ENCODE peak calls at places on chromosome 10, in nine cellular contexts. One of them, this sample, is unnamed.

GRCh38 chr10:33772370-33773331 is 438.2 kb upstream of the NRP1 start:
- DNase-seq in RWPE1: no peak
- DNase-seq in ovary: no peak
- DNase-seq in stomach: no peak
- DNase-seq in frontal cortex: no peak
- DNase-seq in posterior cingulate gyrus: peak
- DNase-seq in NCI-H1417: peak
- DNase-seq in pons: peak
- DNase-seq in NAMALWA: peak
- DNase-seq in this sample: no peak

GRCh38 chr10:132774905-132775863 is 10.8 kb downstream of the NKX6-2 start:
- DNase-seq in RWPE1: no peak
- DNase-seq in ovary: no peak
- DNase-seq in stomach: peak
- DNase-seq in frontal cortex: no peak
- DNase-seq in posterior cingulate gyrus: no peak
- DNase-seq in NCI-H1417: peak
- DNase-seq in pons: peak
- DNase-seq in NAMALWA: no peak
- DNase-seq in this sample: no peak

GRCh38 chr10:125231116-125231812 is 70.9 kb upstream of the CTBP2 start:
- DNase-seq in RWPE1: peak
- DNase-seq in ovary: no peak
- DNase-seq in stomach: no peak
- DNase-seq in frontal cortex: no peak
- DNase-seq in posterior cingulate gyrus: no peak
- DNase-seq in NCI-H1417: no peak
- DNase-seq in pons: no peak
- DNase-seq in NAMALWA: no peak
- DNase-seq in this sample: peak

GRCh38 chr10:6877351-6878066 is 297.4 kb upstream of the PRKCQ start:
- DNase-seq in RWPE1: no peak
- DNase-seq in ovary: no peak
- DNase-seq in stomach: no peak
- DNase-seq in frontal cortex: no peak
- DNase-seq in posterior cingulate gyrus: no peak
- DNase-seq in NCI-H1417: peak
- DNase-seq in pons: no peak
- DNase-seq in NAMALWA: no peak
- DNase-seq in this sample: no peak

GRCh38 chr10:99784025-99784730 is 1.7 kb downstream of the ABCC2 start:
- DNase-seq in RWPE1: no peak
- DNase-seq in ovary: no peak
- DNase-seq in stomach: no peak
- DNase-seq in frontal cortex: no peak
- DNase-seq in posterior cingulate gyrus: no peak
- DNase-seq in NCI-H1417: no peak
- DNase-seq in pons: peak
- DNase-seq in NAMALWA: no peak
- DNase-seq in this sample: no peak

GRCh38 chr10:18098201-18098600 is 42.0 kb upstream of the CACNB2 start:
- DNase-seq in RWPE1: no peak
- DNase-seq in ovary: no peak
- DNase-seq in stomach: no peak
- DNase-seq in frontal cortex: no peak
- DNase-seq in posterior cingulate gyrus: no peak
- DNase-seq in NCI-H1417: no peak
- DNase-seq in pons: no peak
- DNase-seq in NAMALWA: no peak
- DNase-seq in this sample: no peak

GRCh38 chr10:89129850-89130396 is 77.2 kb downstream of the CH25H start:
- DNase-seq in RWPE1: peak
- DNase-seq in ovary: no peak
- DNase-seq in stomach: no peak
- DNase-seq in frontal cortex: no peak
- DNase-seq in posterior cingulate gyrus: no peak
- DNase-seq in NCI-H1417: no peak
- DNase-seq in pons: peak
- DNase-seq in NAMALWA: no peak
- DNase-seq in this sample: no peak

GRCh38 chr10:6580279-6581029 is 378 bp upstream of the PRKCQ start:
- DNase-seq in RWPE1: peak
- DNase-seq in ovary: peak
- DNase-seq in stomach: peak
- DNase-seq in frontal cortex: peak
- DNase-seq in posterior cingulate gyrus: peak
- DNase-seq in NCI-H1417: peak
- DNase-seq in pons: peak
- DNase-seq in NAMALWA: peak
- DNase-seq in this sample: peak

GRCh38 chr10:70379581-70380176 is 2.7 kb downstream of the LRRC20 start:
- DNase-seq in RWPE1: no peak
- DNase-seq in ovary: no peak
- DNase-seq in stomach: no peak
- DNase-seq in frontal cortex: no peak
- DNase-seq in posterior cingulate gyrus: no peak
- DNase-seq in NCI-H1417: no peak
- DNase-seq in pons: no peak
- DNase-seq in NAMALWA: peak
- DNase-seq in this sample: no peak

GRCh38 chr10:91724933-91725332 is 73.3 kb upstream of the TNKS2 start:
- DNase-seq in RWPE1: no peak
- DNase-seq in ovary: no peak
- DNase-seq in stomach: no peak
- DNase-seq in frontal cortex: no peak
- DNase-seq in posterior cingulate gyrus: no peak
- DNase-seq in NCI-H1417: no peak
- DNase-seq in pons: no peak
- DNase-seq in NAMALWA: no peak
- DNase-seq in this sample: no peak

GRCh38 chr10:132918264-132918616 is 24.1 kb downstream of the CFAP46 start:
- DNase-seq in RWPE1: no peak
- DNase-seq in ovary: no peak
- DNase-seq in stomach: no peak
- DNase-seq in frontal cortex: no peak
- DNase-seq in posterior cingulate gyrus: no peak
- DNase-seq in NCI-H1417: no peak
- DNase-seq in pons: no peak
- DNase-seq in NAMALWA: no peak
- DNase-seq in this sample: no peak

GRCh38 chr10:69721690-69722310 is 79.9 kb upstream of the COL13A1 start:
- DNase-seq in RWPE1: no peak
- DNase-seq in ovary: no peak
- DNase-seq in stomach: no peak
- DNase-seq in frontal cortex: no peak
- DNase-seq in posterior cingulate gyrus: no peak
- DNase-seq in NCI-H1417: no peak
- DNase-seq in pons: no peak
- DNase-seq in NAMALWA: no peak
- DNase-seq in this sample: peak

GRCh38 chr10:18079665-18080295 is 60.4 kb upstream of the CACNB2 start:
- DNase-seq in RWPE1: no peak
- DNase-seq in ovary: no peak
- DNase-seq in stomach: no peak
- DNase-seq in frontal cortex: no peak
- DNase-seq in posterior cingulate gyrus: no peak
- DNase-seq in NCI-H1417: no peak
- DNase-seq in pons: peak
- DNase-seq in NAMALWA: no peak
- DNase-seq in this sample: no peak

GRCh38 chr10:89184638-89185037 is 22.5 kb downstream of the CH25H start:
- DNase-seq in RWPE1: no peak
- DNase-seq in ovary: no peak
- DNase-seq in stomach: no peak
- DNase-seq in frontal cortex: no peak
- DNase-seq in posterior cingulate gyrus: no peak
- DNase-seq in NCI-H1417: no peak
- DNase-seq in pons: no peak
- DNase-seq in NAMALWA: no peak
- DNase-seq in this sample: no peak

GRCh38 chr10:9096288-9096687 is 1041.8 kb downstream of the GATA3 start:
- DNase-seq in RWPE1: no peak
- DNase-seq in ovary: no peak
- DNase-seq in stomach: no peak
- DNase-seq in frontal cortex: no peak
- DNase-seq in posterior cingulate gyrus: no peak
- DNase-seq in NCI-H1417: no peak
- DNase-seq in pons: no peak
- DNase-seq in NAMALWA: no peak
- DNase-seq in this sample: no peak

GRCh38 chr10:114319406-114320248 is 80.6 kb downstream of the VWA2 start:
- DNase-seq in RWPE1: no peak
- DNase-seq in ovary: no peak
- DNase-seq in stomach: no peak
- DNase-seq in frontal cortex: no peak
- DNase-seq in posterior cingulate gyrus: no peak
- DNase-seq in NCI-H1417: no peak
- DNase-seq in pons: no peak
- DNase-seq in NAMALWA: no peak
- DNase-seq in this sample: no peak

GRCh38 chr10:112208292-112208691 is 24.7 kb upstream of the GPAM start:
- DNase-seq in RWPE1: no peak
- DNase-seq in ovary: no peak
- DNase-seq in stomach: no peak
- DNase-seq in frontal cortex: no peak
- DNase-seq in posterior cingulate gyrus: no peak
- DNase-seq in NCI-H1417: no peak
- DNase-seq in pons: no peak
- DNase-seq in NAMALWA: no peak
- DNase-seq in this sample: no peak

GRCh38 chr10:3961082-3961481 is 176.1 kb upstream of the KLF6 start:
- DNase-seq in RWPE1: no peak
- DNase-seq in ovary: no peak
- DNase-seq in stomach: no peak
- DNase-seq in frontal cortex: no peak
- DNase-seq in posterior cingulate gyrus: no peak
- DNase-seq in NCI-H1417: no peak
- DNase-seq in pons: no peak
- DNase-seq in NAMALWA: no peak
- DNase-seq in this sample: no peak

GRCh38 chr10:77946084-77946483 is 19.5 kb upstream of the DLG5 start:
- DNase-seq in RWPE1: no peak
- DNase-seq in ovary: no peak
- DNase-seq in stomach: no peak
- DNase-seq in frontal cortex: no peak
- DNase-seq in posterior cingulate gyrus: no peak
- DNase-seq in NCI-H1417: no peak
- DNase-seq in pons: no peak
- DNase-seq in NAMALWA: no peak
- DNase-seq in this sample: no peak

GRCh38 chr10:110368002-110368401 is 63.3 kb upstream of the SMNDC1 start:
- DNase-seq in RWPE1: no peak
- DNase-seq in ovary: no peak
- DNase-seq in stomach: no peak
- DNase-seq in frontal cortex: no peak
- DNase-seq in posterior cingulate gyrus: no peak
- DNase-seq in NCI-H1417: no peak
- DNase-seq in pons: no peak
- DNase-seq in NAMALWA: no peak
- DNase-seq in this sample: no peak

GRCh38 chr10:60296073-60296472 is 93.6 kb downstream of the ANK3 start:
- DNase-seq in RWPE1: no peak
- DNase-seq in ovary: no peak
- DNase-seq in stomach: no peak
- DNase-seq in frontal cortex: no peak
- DNase-seq in posterior cingulate gyrus: no peak
- DNase-seq in NCI-H1417: no peak
- DNase-seq in pons: no peak
- DNase-seq in NAMALWA: no peak
- DNase-seq in this sample: no peak

This sample was measured in HTR-8/SVneo.